ENCODE peak calls at places on chromosomes 3 and 15, in seven cellular contexts. Z, B, O, J, L, C and T are unnamed samples.
A peak's percentile ranks its signal among the peaks of the same experiment; 100 is the strongest.

GRCh38 chr15:40815042-40815678 is 7.9 kb upstream of the DNAJC17 start:
- DNase-seq in L (no peak), C (no peak), J (no peak), O (peak; percentile 38), Z (no peak), B (no peak), T (no peak)

GRCh38 chr15:86016750-86017149 is 62.9 kb upstream of the AGBL1 start:
- DNase-seq in Z (no peak), L (no peak), O (no peak), J (no peak), C (no peak), B (no peak), T (no peak)

GRCh38 chr3:140863481-140864084 is 78.1 kb upstream of the SLC25A36 start:
- DNase-seq in C (no peak), B (peak; percentile 3), L (peak; percentile 18), J (peak; percentile 12), O (peak; percentile 59), Z (peak; percentile 64), T (peak; percentile 68)

GRCh38 chr3:47399531-47400270 is 18.9 kb downstream of the PTPN23 start:
- DNase-seq in J (no peak), O (no peak), L (no peak), B (no peak), Z (peak; percentile 74), C (no peak), T (no peak)

GRCh38 chr15:56891852-56892251 is 26.6 kb upstream of the TCF12 start:
- DNase-seq in Z (no peak), J (no peak), L (no peak), O (no peak), C (no peak), B (no peak), T (no peak)

GRCh38 chr3:78888650-78889049 is 879.1 kb downstream of the ROBO1 start:
- DNase-seq in B (no peak), O (no peak), C (no peak), L (no peak), J (no peak), Z (peak; percentile 46), T (peak; percentile 37)

GRCh38 chr15:85116494-85116893 is 134.8 kb downstream of the PDE8A start:
- DNase-seq in J (no peak), Z (no peak), C (no peak), L (no peak), B (no peak), O (no peak), T (no peak)

GRCh38 chr15:74215958-74216357 is 13.4 kb upstream of the STRA6 start:
- DNase-seq in C (no peak), J (no peak), B (no peak), Z (no peak), L (no peak), O (no peak), T (no peak)

GRCh38 chr15:22866066-22866465 is 27.6 kb downstream of the NIPA2 start:
- DNase-seq in L (no peak), Z (peak; percentile 40), C (no peak), O (no peak), J (no peak), B (no peak), T (peak; percentile 16)

GRCh38 chr15:77974098-77974414 is 103.5 kb downstream of the TBC1D2B start:
- DNase-seq in O (peak; percentile 56), C (peak; percentile 78), Z (no peak), J (peak; percentile 55), L (no peak), B (no peak), T (no peak)

GRCh38 chr3:13597661-13598060 is 48.7 kb downstream of the FBLN2 start:
- DNase-seq in L (no peak), O (no peak), Z (no peak), J (no peak), C (no peak), B (no peak), T (no peak)

GRCh38 chr15:25859838-25860645 is 3.1 kb downstream of the ATP10A start:
- DNase-seq in Z (no peak), J (no peak), C (peak; percentile 62), O (no peak), L (no peak), B (no peak), T (peak; percentile 21)

GRCh38 chr3:74613566-74613965 is 893 bp downstream of the CNTN3 start:
- DNase-seq in L (no peak), C (no peak), O (no peak), Z (no peak), J (no peak), B (no peak), T (no peak)

GRCh38 chr3:197462808-197463207 is 93.0 kb downstream of the BDH1 start:
- DNase-seq in L (no peak), O (no peak), C (no peak), J (peak; percentile 50), B (no peak), Z (no peak), T (no peak)

GRCh38 chr3:151305081-151305777 is 11.4 kb downstream of the GPR87 start:
- DNase-seq in B (no peak), O (peak; percentile 16), C (peak; percentile 65), L (peak; percentile 94), Z (peak; percentile 97), J (peak; percentile 40), T (peak; percentile 98)

GRCh38 chr3:172129868-172130751 is 90.7 kb downstream of the FNDC3B start:
- DNase-seq in L (peak; percentile 98), Z (peak; percentile 99), C (peak; percentile 96), J (no peak), O (peak; percentile 21), B (no peak), T (peak; percentile 98)

GRCh38 chr3:125367403-125368230 is 7.5 kb downstream of the ZNF148 start:
- DNase-seq in C (no peak), L (no peak), Z (peak; percentile 28), J (no peak), B (no peak), O (no peak), T (no peak)

GRCh38 chr3:45664558-45664957 is 24.6 kb upstream of the SACM1L start:
- DNase-seq in C (no peak), B (peak; percentile 48), O (no peak), J (no peak), L (no peak), Z (no peak), T (no peak)

GRCh38 chr3:157475921-157476395 is 27.3 kb downstream of the VEPH1 start:
- DNase-seq in B (no peak), Z (peak; percentile 71), O (no peak), C (no peak), J (no peak), L (no peak), T (peak; percentile 36)

GRCh38 chr3:162119651-162120050 is 623.0 kb downstream of the OTOL1 start:
- DNase-seq in J (no peak), O (no peak), B (no peak), Z (no peak), L (no peak), C (no peak), T (no peak)